ENCODE peak calls at places on chromosomes 16 and 17, in six cellular contexts. One of them, this sample, is unnamed. For H3K4me1, the result is how much of the 10 kb centered on the place peaks cover.

GRCh38 chr17:50532452-50533024 is at the start of gene EPN3:
- DNase-seq in mesenchymal stem cell: no peak
- DNase-seq in Peyer's patch: peak
- DNase-seq in pancreas: peak
- DNase-seq in transverse colon: peak
- DNase-seq in gastrocnemius medialis: no peak
- DNase-seq in this sample: no peak

GRCh38 chr17:17763734-17764133 is 73.1 kb downstream of the SREBF1 start:
- DNase-seq in mesenchymal stem cell: no peak
- DNase-seq in Peyer's patch: no peak
- DNase-seq in pancreas: no peak
- DNase-seq in transverse colon: no peak
- DNase-seq in gastrocnemius medialis: no peak
- DNase-seq in this sample: no peak

GRCh38 chr16:27377666-27378485 is 24.1 kb upstream of the IL21R start:
- DNase-seq in mesenchymal stem cell: no peak
- DNase-seq in Peyer's patch: no peak
- DNase-seq in pancreas: no peak
- DNase-seq in transverse colon: no peak
- DNase-seq in gastrocnemius medialis: no peak
- DNase-seq in this sample: peak

GRCh38 chr17:17538417-17539391 is 42.5 kb upstream of the RASD1 start:
- DNase-seq in mesenchymal stem cell: no peak
- DNase-seq in Peyer's patch: no peak
- DNase-seq in pancreas: no peak
- DNase-seq in transverse colon: peak
- DNase-seq in gastrocnemius medialis: no peak
- DNase-seq in this sample: no peak

GRCh38 chr17:62707425-62707739 is 79.9 kb downstream of the MRC2 start:
- DNase-seq in mesenchymal stem cell: no peak
- DNase-seq in Peyer's patch: no peak
- DNase-seq in pancreas: no peak
- DNase-seq in transverse colon: no peak
- DNase-seq in gastrocnemius medialis: no peak
- DNase-seq in this sample: no peak

GRCh38 chr17:81345211-81346089 is 49.8 kb upstream of the BAHCC1 start:
- DNase-seq in mesenchymal stem cell: peak
- DNase-seq in Peyer's patch: peak
- DNase-seq in pancreas: peak
- DNase-seq in transverse colon: peak
- DNase-seq in gastrocnemius medialis: peak
- DNase-seq in this sample: peak

GRCh38 chr16:424033-424622 is 1.3 kb upstream of the RAB11FIP3 start:
- DNase-seq in mesenchymal stem cell: peak
- DNase-seq in Peyer's patch: no peak
- DNase-seq in pancreas: no peak
- DNase-seq in transverse colon: peak
- DNase-seq in gastrocnemius medialis: peak
- DNase-seq in this sample: no peak

GRCh38 chr16:86834451-86835035 is 256.2 kb downstream of the FOXL1 start:
- DNase-seq in mesenchymal stem cell: peak
- DNase-seq in Peyer's patch: no peak
- DNase-seq in pancreas: no peak
- DNase-seq in transverse colon: no peak
- DNase-seq in gastrocnemius medialis: no peak
- DNase-seq in this sample: no peak

GRCh38 chr17:74012465-74012864 is 191.0 kb upstream of the RPL38 start:
- DNase-seq in mesenchymal stem cell: no peak
- DNase-seq in Peyer's patch: no peak
- DNase-seq in pancreas: no peak
- DNase-seq in transverse colon: no peak
- DNase-seq in gastrocnemius medialis: no peak
- DNase-seq in this sample: peak

GRCh38 chr17:81731271-81731670 is 19.2 kb downstream of the SLC25A10 start:
- DNase-seq in mesenchymal stem cell: peak
- DNase-seq in Peyer's patch: no peak
- DNase-seq in pancreas: no peak
- DNase-seq in transverse colon: no peak
- DNase-seq in gastrocnemius medialis: no peak
- DNase-seq in this sample: no peak

DNA sequence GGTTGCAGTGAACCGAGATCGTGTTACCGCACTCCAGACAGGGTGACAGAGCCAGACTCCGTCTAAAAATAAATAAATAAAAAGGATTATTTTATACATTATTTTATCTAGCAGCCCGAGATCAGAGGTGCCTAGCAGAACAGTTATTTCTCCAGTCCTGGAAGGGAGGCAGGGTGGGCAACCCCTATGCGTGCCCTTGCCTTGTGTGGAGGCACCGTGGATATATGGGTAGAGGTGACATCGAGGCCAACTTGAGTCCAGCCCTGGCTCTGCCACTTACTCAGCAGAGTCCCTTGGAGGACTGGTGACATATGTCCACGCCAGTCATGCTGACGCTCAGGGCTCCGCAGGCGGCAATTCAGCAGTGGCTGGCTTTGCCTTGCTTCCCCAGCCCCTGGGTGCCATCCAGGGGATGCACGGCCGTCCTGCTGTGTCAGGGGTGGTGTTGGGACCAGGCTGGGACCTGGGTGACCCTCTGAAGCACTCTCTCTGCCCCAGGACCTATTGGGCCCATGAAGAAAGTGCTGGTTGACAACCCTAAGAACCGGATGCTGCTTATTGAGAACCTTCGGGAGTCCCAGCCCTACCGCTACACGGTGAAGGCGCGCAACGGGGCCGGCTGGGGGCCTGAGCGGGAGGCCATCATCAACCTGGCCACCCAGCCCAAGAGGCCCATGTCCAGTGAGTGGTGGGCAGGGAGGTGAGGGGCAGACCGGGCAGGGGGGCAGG is 13.2 kb downstream of the GALK1 start:
- DNase-seq in mesenchymal stem cell: no peak
- DNase-seq in Peyer's patch: no peak
- DNase-seq in pancreas: no peak
- DNase-seq in transverse colon: no peak
- DNase-seq in gastrocnemius medialis: no peak
- DNase-seq in this sample: no peak
- H3K4me1 ChIP-seq in mesenchymal stem cell: under half
- H3K4me1 ChIP-seq in Peyer's patch: under half
- H3K4me1 ChIP-seq in pancreas: under half
- H3K4me1 ChIP-seq in transverse colon: under half
- H3K4me1 ChIP-seq in gastrocnemius medialis: under half
- H3K4me1 ChIP-seq in this sample: under half

GRCh38 chr16:3607634-3608033 is 3.8 kb downstream of the SLX4 start:
- DNase-seq in mesenchymal stem cell: no peak
- DNase-seq in Peyer's patch: no peak
- DNase-seq in pancreas: no peak
- DNase-seq in transverse colon: no peak
- DNase-seq in gastrocnemius medialis: no peak
- DNase-seq in this sample: no peak

GRCh38 chr16:3608069-3608468 is 3.3 kb downstream of the SLX4 start:
- DNase-seq in mesenchymal stem cell: no peak
- DNase-seq in Peyer's patch: no peak
- DNase-seq in pancreas: no peak
- DNase-seq in transverse colon: no peak
- DNase-seq in gastrocnemius medialis: no peak
- DNase-seq in this sample: no peak

GRCh38 chr16:3611145-3611977 is at the start of gene SLX4:
- DNase-seq in mesenchymal stem cell: peak
- DNase-seq in Peyer's patch: peak
- DNase-seq in pancreas: peak
- DNase-seq in transverse colon: peak
- DNase-seq in gastrocnemius medialis: peak
- DNase-seq in this sample: peak

GRCh38 chr16:3610698-3611144 is 685 bp downstream of the SLX4 start:
- DNase-seq in mesenchymal stem cell: no peak
- DNase-seq in Peyer's patch: no peak
- DNase-seq in pancreas: no peak
- DNase-seq in transverse colon: no peak
- DNase-seq in gastrocnemius medialis: no peak
- DNase-seq in this sample: peak

DNA sequence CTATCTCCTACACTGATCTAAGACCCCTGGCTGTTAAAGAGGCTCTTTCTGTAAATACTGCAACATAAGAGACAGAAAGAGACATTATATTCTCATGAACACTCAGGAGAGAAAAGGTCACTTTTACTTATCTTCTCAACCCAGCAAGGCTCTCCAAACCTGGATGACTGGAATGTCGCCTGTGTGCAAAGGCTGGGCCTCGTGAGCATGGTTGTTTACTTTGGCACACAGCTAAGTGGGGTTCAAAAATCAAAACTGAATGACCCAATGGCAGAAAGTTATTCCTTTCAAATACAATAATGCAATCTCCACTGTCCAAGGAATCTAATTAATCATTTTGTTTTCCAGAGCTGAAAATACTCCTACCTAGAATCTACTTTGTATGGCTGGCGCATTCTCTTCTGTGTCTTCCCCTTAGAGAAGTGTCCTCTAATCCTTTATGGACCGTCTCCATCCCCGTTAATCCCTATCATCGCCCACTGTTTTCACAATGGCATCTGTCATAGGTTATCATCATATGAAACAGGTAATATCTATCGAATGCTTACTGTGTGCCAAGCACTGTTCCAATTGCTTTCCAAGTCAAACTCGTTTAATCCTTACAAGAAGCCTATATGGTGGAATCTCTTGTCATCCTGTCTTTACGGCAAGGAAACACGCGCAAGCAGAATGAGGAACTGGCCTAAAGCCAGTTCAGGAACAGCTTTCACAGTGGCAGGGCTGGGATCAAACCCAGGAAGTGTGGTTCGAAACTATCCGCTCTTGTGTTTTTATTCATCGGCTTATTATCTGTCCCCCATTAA is 1.3 kb downstream of the SLX4 start:
- DNase-seq in mesenchymal stem cell: peak
- DNase-seq in Peyer's patch: no peak
- DNase-seq in pancreas: no peak
- DNase-seq in transverse colon: no peak
- DNase-seq in gastrocnemius medialis: no peak
- DNase-seq in this sample: no peak
- H3K4me3 ChIP-seq in mesenchymal stem cell: no peak
- H3K4me3 ChIP-seq in Peyer's patch: peak
- H3K4me3 ChIP-seq in pancreas: no peak
- H3K4me3 ChIP-seq in transverse colon: peak
- H3K4me3 ChIP-seq in gastrocnemius medialis: peak
- H3K4me3 ChIP-seq in this sample: peak

GRCh38 chr17:16491703-16492612 is at the start of gene LRRC75A:
- DNase-seq in mesenchymal stem cell: peak
- DNase-seq in Peyer's patch: peak
- DNase-seq in pancreas: peak
- DNase-seq in transverse colon: peak
- DNase-seq in gastrocnemius medialis: no peak
- DNase-seq in this sample: peak
- H3K27ac ChIP-seq in mesenchymal stem cell: no peak
- H3K27ac ChIP-seq in Peyer's patch: peak
- H3K27ac ChIP-seq in pancreas: no peak
- H3K27ac ChIP-seq in transverse colon: peak
- H3K27ac ChIP-seq in gastrocnemius medialis: no peak
- H3K27ac ChIP-seq in this sample: no peak

GRCh38 chr16:72936408-72936807 is 111.5 kb downstream of the ZFHX3 start:
- DNase-seq in mesenchymal stem cell: no peak
- DNase-seq in Peyer's patch: no peak
- DNase-seq in pancreas: no peak
- DNase-seq in transverse colon: no peak
- DNase-seq in gastrocnemius medialis: no peak
- DNase-seq in this sample: no peak
- H3K4me1 ChIP-seq in mesenchymal stem cell: under half
- H3K4me1 ChIP-seq in Peyer's patch: under half
- H3K4me1 ChIP-seq in pancreas: under half
- H3K4me1 ChIP-seq in transverse colon: under half
- H3K4me1 ChIP-seq in gastrocnemius medialis: half or more
- H3K4me1 ChIP-seq in this sample: under half

GRCh38 chr16:72879846-72880245 is 168.1 kb downstream of the ZFHX3 start:
- DNase-seq in mesenchymal stem cell: no peak
- DNase-seq in Peyer's patch: no peak
- DNase-seq in pancreas: no peak
- DNase-seq in transverse colon: no peak
- DNase-seq in gastrocnemius medialis: no peak
- DNase-seq in this sample: no peak
- H3K4me3 ChIP-seq in mesenchymal stem cell: no peak
- H3K4me3 ChIP-seq in Peyer's patch: no peak
- H3K4me3 ChIP-seq in pancreas: no peak
- H3K4me3 ChIP-seq in transverse colon: no peak
- H3K4me3 ChIP-seq in gastrocnemius medialis: no peak
- H3K4me3 ChIP-seq in this sample: no peak

GRCh38 chr17:3891626-3892094 is 1.2 kb downstream of the CAMKK1 start:
- DNase-seq in mesenchymal stem cell: no peak
- DNase-seq in Peyer's patch: no peak
- DNase-seq in pancreas: no peak
- DNase-seq in transverse colon: no peak
- DNase-seq in gastrocnemius medialis: no peak
- DNase-seq in this sample: no peak
- H3K27ac ChIP-seq in mesenchymal stem cell: peak
- H3K27ac ChIP-seq in Peyer's patch: no peak
- H3K27ac ChIP-seq in pancreas: no peak
- H3K27ac ChIP-seq in transverse colon: peak
- H3K27ac ChIP-seq in gastrocnemius medialis: peak
- H3K27ac ChIP-seq in this sample: peak

GRCh38 chr17:57602896-57603295 is 142.2 kb downstream of the CCDC182 start:
- DNase-seq in mesenchymal stem cell: no peak
- DNase-seq in Peyer's patch: no peak
- DNase-seq in pancreas: no peak
- DNase-seq in transverse colon: no peak
- DNase-seq in gastrocnemius medialis: no peak
- DNase-seq in this sample: no peak
- H3K4me1 ChIP-seq in mesenchymal stem cell: under half
- H3K4me1 ChIP-seq in Peyer's patch: under half
- H3K4me1 ChIP-seq in pancreas: under half
- H3K4me1 ChIP-seq in transverse colon: under half
- H3K4me1 ChIP-seq in gastrocnemius medialis: half or more
- H3K4me1 ChIP-seq in this sample: half or more

DNA sequence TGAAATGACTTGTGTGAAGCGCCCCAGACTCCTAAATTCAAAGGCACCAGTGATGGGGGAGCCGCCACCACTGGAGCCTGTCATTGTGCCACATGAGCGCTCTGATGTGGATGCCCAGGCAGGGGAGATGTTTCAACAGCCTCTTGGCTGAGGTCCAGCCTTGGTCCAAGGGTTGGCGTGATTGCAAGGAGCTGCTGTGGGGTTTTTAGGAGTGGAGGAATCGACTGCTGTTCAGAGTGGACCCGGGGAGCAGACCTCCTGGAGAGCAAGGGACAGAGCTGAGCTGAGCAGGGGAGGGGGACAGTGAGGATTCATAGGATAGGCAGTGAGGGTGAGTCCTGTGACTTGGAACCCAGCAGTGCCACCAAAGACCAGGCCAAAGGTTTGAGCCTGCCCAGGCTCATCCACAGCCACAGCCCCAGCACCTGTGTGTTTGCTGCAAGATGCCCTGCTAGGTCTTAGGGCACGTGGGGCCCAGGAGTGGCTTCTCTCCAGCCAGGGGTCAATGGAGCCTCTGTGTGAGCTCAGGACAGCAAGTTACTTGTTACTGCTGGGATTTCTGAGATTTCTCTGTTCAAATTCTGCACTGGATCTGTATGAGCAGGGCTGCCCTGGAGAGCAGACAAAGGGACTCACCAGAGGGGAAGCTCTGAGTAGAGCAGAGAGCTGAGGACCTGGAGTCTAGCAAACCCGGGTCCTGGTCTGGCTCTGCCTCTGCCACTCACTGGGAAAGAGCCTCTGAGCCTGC is 20.3 kb downstream of the RHBDL3 start:
- DNase-seq in mesenchymal stem cell: no peak
- DNase-seq in Peyer's patch: no peak
- DNase-seq in pancreas: no peak
- DNase-seq in transverse colon: no peak
- DNase-seq in gastrocnemius medialis: no peak
- DNase-seq in this sample: no peak
- H3K4me3 ChIP-seq in mesenchymal stem cell: no peak
- H3K4me3 ChIP-seq in Peyer's patch: no peak
- H3K4me3 ChIP-seq in pancreas: no peak
- H3K4me3 ChIP-seq in transverse colon: no peak
- H3K4me3 ChIP-seq in gastrocnemius medialis: no peak
- H3K4me3 ChIP-seq in this sample: no peak